ENCODE peak calls at places on chromosomes 3 and 15, in six cellular contexts. A, Y, T, Q, Z and H are unnamed samples.

GRCh38 chr3:191356586-191357439 is 26.5 kb upstream of the UTS2B start:
- DNase-seq in A (peak; percentile 63), Y (no peak), T (peak; percentile 75), Q (no peak), Z (peak; percentile 22), H (no peak)

GRCh38 chr3:150414989-150415388 is 6.9 kb downstream of the TSC22D2 start:
- DNase-seq in A (peak; percentile 69), Y (no peak), T (no peak), Q (no peak), Z (no peak), H (no peak)

GRCh38 chr3:188349276-188349962 is 195.5 kb downstream of the LPP start:
- DNase-seq in A (no peak), Y (no peak), T (peak; percentile 33), Q (no peak), Z (peak; percentile 17), H (peak; percentile 55)

GRCh38 chr3:194009019-194009418 is 126.9 kb upstream of the HES1 start:
- DNase-seq in A (no peak), Y (no peak), T (no peak), Q (no peak), Z (no peak), H (no peak)

GRCh38 chr3:151707216-151707615 is 26.5 kb upstream of the AADACL2 start:
- DNase-seq in A (peak; percentile 55), Y (no peak), T (peak; percentile 33), Q (no peak), Z (peak; percentile 40), H (no peak)

GRCh38 chr15:43204016-43204901 is 16.6 kb downstream of the EPB42 start:
- DNase-seq in A (peak; percentile 75), Y (peak; percentile 67), T (peak; percentile 72), Q (no peak), Z (peak; percentile 36), H (peak; percentile 73)

GRCh38 chr15:74203914-74204431 is 1.4 kb upstream of the STRA6 start:
- DNase-seq in A (peak; percentile 80), Y (no peak), T (peak; percentile 77), Q (no peak), Z (no peak), H (peak; percentile 69)

GRCh38 chr3:52053307-52054304 is 2.8 kb downstream of the DUSP7 start:
- DNase-seq in A (peak; percentile 29), Y (no peak), T (peak; percentile 52), Q (no peak), Z (no peak), H (no peak)

GRCh38 chr15:63626955-63627354 is 29.8 kb downstream of the FBXL22 start:
- DNase-seq in A (no peak), Y (no peak), T (no peak), Q (no peak), Z (no peak), H (no peak)

GRCh38 chr15:31303434-31304073 is 23.1 kb upstream of the KLF13 start:
- DNase-seq in A (no peak), Y (peak; percentile 59), T (no peak), Q (no peak), Z (no peak), H (no peak)

GRCh38 chr15:92638709-92639365 is 16.7 kb downstream of the FAM174B start:
- DNase-seq in A (no peak), Y (no peak), T (no peak), Q (no peak), Z (peak; percentile 67), H (peak; percentile 25)

GRCh38 chr3:195187609-195188529 is 83.1 kb downstream of the XXYLT1 start:
- DNase-seq in A (peak; percentile 76), Y (no peak), T (peak; percentile 83), Q (no peak), Z (no peak), H (no peak)

GRCh38 chr3:123068227-123069020 is 1.6 kb downstream of the PDIA5 start:
- DNase-seq in A (no peak), Y (peak; percentile 72), T (peak; percentile 59), Q (no peak), Z (no peak), H (peak; percentile 76)

GRCh38 chr3:135576786-135577185 is 388.7 kb upstream of the PPP2R3A start:
- DNase-seq in A (no peak), Y (no peak), T (no peak), Q (no peak), Z (no peak), H (no peak)

GRCh38 chr3:57555316-57555715 is 758 bp upstream of the PDE12 start:
- DNase-seq in A (no peak), Y (no peak), T (no peak), Q (no peak), Z (no peak), H (no peak)

GRCh38 chr3:88003115-88003755 is 55.6 kb downstream of the CGGBP1 start:
- DNase-seq in A (peak; percentile 49), Y (no peak), T (peak; percentile 69), Q (peak; percentile 41), Z (no peak), H (no peak)

GRCh38 chr3:153673853-153674252 is 447.3 kb upstream of the ARHGEF26 start:
- DNase-seq in A (no peak), Y (no peak), T (no peak), Q (no peak), Z (no peak), H (no peak)

GRCh38 chr15:88610756-88611231 is 10.3 kb upstream of the AEN start:
- DNase-seq in A (peak; percentile 13), Y (no peak), T (peak; percentile 55), Q (peak; percentile 74), Z (no peak), H (peak; percentile 64)

GRCh38 chr3:172980849-172981248 is 160.2 kb downstream of the SPATA16 start:
- DNase-seq in A (no peak), Y (no peak), T (peak; percentile 21), Q (no peak), Z (peak; percentile 21), H (no peak)

GRCh38 chr3:32002536-32003368 is 21.2 kb downstream of the ZNF860 start:
- DNase-seq in A (no peak), Y (no peak), T (no peak), Q (no peak), Z (no peak), H (no peak)

GRCh38 chr15:77024273-77025065 is 29.5 kb downstream of the PSTPIP1 start:
- DNase-seq in A (peak; percentile 27), Y (peak; percentile 96), T (peak; percentile 45), Q (peak; percentile 66), Z (peak; percentile 21), H (peak; percentile 76)

GRCh38 chr3:105906834-105907233 is 38.0 kb upstream of the CBLB start:
- DNase-seq in A (peak; percentile 86), Y (no peak), T (peak; percentile 10), Q (no peak), Z (peak; percentile 79), H (no peak)

GRCh38 chr3:121482651-121483050 is 63.1 kb downstream of the POLQ start:
- DNase-seq in A (peak; percentile 91), Y (no peak), T (peak; percentile 68), Q (no peak), Z (no peak), H (no peak)

DNA sequence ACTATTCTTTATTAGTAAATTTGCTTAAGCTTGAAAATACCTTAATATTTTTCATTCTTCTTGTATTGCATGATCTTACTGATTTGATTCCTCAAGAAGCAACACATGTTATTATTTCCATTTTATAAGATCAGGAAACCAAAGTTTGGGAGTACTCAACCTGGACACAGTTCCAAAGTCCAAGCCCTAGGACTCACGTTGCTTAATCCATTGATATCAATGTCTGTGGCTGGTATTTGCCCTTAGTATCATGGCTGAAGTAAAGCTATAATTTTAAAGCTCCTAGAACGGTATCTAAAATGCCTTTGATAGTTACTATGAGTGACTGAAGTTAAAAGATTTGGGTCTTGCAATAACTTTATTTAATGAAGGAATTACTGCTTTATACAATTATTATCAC is 1045.3 kb downstream of the TUSC7 start:
- DNase-seq in A (no peak), Y (no peak), T (no peak), Q (no peak), Z (no peak), H (no peak)
- H4K91ac ChIP-seq in A (no peak overlapping the region), Y (no peak overlapping the region), T (no peak overlapping the region), Q (no peak overlapping the region), Z (no peak overlapping the region), H (no peak overlapping the region)

DNA sequence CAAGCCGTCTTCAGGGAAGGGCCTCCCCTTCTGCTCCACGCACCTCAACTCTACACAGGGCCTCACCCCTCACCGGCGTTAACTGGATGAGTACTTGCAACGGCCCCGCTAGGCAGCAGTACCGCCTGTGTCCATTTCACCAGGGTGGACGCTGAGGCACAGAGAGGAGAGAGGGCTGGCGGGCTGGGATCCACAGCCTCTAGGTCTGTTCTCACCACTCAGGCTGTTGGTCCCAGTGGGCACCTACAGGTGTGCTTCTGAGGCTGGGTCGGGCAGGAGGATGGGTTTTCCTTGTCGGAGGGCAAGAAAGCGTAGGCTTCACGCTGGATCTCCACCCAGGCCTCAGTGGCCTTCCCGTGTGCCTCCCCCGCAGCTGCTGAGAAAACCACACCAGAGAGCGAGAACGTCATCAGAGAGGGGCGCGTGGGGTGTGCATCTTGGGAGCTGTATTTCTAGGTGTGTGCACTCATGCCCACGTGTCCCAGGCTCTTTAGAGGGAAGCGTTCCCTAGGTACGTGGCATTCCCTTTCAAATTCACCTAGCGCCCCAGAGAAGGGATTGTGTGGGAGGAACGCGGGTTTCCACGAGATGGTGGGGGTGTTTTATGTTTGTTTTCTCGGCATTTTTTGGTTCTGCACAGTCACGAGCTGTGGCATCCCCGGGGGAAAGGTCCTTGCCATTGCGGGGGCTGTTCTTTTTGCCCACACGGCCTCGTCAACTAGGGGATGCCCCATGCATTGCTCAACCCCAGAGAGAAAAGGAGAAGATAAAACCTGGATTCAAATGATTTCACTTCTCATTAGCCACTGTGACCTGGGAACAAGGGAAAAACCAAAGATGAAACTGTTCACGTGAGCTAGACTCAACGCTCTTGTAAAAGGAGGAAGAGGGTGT is 67.7 kb downstream of the MGLL start:
- DNase-seq in A (no peak), Y (no peak), T (no peak), Q (no peak), Z (peak; percentile 29), H (no peak)
- H3K4me1 ChIP-seq in A (peaks cover 16% of the 10 kb centered on the region), Y (no peaks in the 10 kb centered on the region), T (peaks cover 23% of the 10 kb centered on the region), Q (peaks cover 4% of the 10 kb centered on the region), Z (no peaks in the 10 kb centered on the region), H (no peaks in the 10 kb centered on the region)

GRCh38 chr15:39646425-39646824 is 65.5 kb downstream of the THBS1 start:
- DNase-seq in A (no peak), Y (no peak), T (no peak), Q (no peak), Z (no peak), H (no peak)
- H4K91ac ChIP-seq in A (no peak overlapping the region), Y (no peak overlapping the region), T (no peak overlapping the region), Q (no peak overlapping the region), Z (no peak overlapping the region), H (no peak overlapping the region)

DNA sequence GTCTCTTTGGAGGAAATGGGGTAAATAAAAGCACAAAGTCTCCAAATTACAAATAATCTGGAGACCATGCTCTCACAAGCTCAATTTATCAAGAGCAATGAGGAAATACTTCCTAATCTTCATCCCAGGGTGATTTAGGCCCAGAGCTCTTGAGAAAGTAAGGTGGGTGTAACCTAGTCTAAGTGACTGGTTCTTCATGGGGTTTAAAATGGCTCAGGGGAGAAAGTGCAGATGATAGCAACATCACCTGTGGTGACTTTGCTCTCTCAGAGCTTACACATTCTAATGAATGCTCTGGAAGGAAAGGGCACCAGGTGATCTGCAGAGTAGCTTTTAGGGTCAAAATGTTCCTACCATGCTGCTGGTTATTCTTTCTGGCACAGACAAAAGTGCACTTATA is 118.4 kb upstream of the TP63 start:
- DNase-seq in A (no peak), Y (no peak), T (no peak), Q (no peak), Z (no peak), H (no peak)
- H3K4me1 ChIP-seq in A (no peaks in the 10 kb centered on the region), Y (no peaks in the 10 kb centered on the region), T (no peaks in the 10 kb centered on the region), Q (no peaks in the 10 kb centered on the region), Z (peaks cover 3% of the 10 kb centered on the region), H (no peaks in the 10 kb centered on the region)

GRCh38 chr3:33237439-33237838 is 18.8 kb upstream of the SUSD5 start:
- DNase-seq in A (no peak), Y (no peak), T (no peak), Q (no peak), Z (no peak), H (no peak)
- H4K91ac ChIP-seq in A (no peak overlapping the region), Y (no peak overlapping the region), T (no peak overlapping the region), Q (no peak overlapping the region), Z (no peak overlapping the region), H (no peak overlapping the region)